ENCODE peak calls at places on chromosomes 6 and 20, in five cellular contexts. L is esophagus squamous epithelium, N is left ventricle myocardium inferior, P is heart right ventricle, S is tibial nerve. X is an unnamed sample. For H3K36me3 and H3K4me1, the result is how much of the 10 kb centered on the place peaks cover.

GRCh38 chr6:26250806-26251075 is 114.3 kb upstream of the BTN3A2 start:
- DNase-seq in L (no peak), N (no peak), P (peak), S (no peak), X (peak)

GRCh38 chr6:52595000-52595795 is 18.3 kb upstream of the TRAM2 start:
- DNase-seq in L (no peak), N (peak), P (peak), S (no peak), X (no peak)

GRCh38 chr6:89640804-89641203 is 2.3 kb upstream of the LYRM2 start:
- DNase-seq in L (no peak), N (no peak), P (no peak), S (no peak), X (no peak)

GRCh38 chr6:17622144-17622543 is 22.0 kb downstream of the FAM8A1 start:
- DNase-seq in L (no peak), N (no peak), P (peak), S (no peak), X (no peak)

GRCh38 chr6:169854813-169855212 is 103.4 kb downstream of the ERMARD start:
- DNase-seq in L (no peak), N (no peak), P (no peak), S (no peak), X (no peak)

GRCh38 chr6:38517005-38517404 is 122.7 kb downstream of the BTBD9 start:
- DNase-seq in L (no peak), N (no peak), P (no peak), S (no peak), X (no peak)

GRCh38 chr6:93792751-93793150 is 373.4 kb upstream of the EPHA7 start:
- DNase-seq in L (no peak), N (no peak), P (no peak), S (no peak), X (no peak)

GRCh38 chr6:35496036-35496850 is 636 bp downstream of the TEAD3 start:
- DNase-seq in L (no peak), N (peak), P (peak), S (peak), X (no peak)

DNA sequence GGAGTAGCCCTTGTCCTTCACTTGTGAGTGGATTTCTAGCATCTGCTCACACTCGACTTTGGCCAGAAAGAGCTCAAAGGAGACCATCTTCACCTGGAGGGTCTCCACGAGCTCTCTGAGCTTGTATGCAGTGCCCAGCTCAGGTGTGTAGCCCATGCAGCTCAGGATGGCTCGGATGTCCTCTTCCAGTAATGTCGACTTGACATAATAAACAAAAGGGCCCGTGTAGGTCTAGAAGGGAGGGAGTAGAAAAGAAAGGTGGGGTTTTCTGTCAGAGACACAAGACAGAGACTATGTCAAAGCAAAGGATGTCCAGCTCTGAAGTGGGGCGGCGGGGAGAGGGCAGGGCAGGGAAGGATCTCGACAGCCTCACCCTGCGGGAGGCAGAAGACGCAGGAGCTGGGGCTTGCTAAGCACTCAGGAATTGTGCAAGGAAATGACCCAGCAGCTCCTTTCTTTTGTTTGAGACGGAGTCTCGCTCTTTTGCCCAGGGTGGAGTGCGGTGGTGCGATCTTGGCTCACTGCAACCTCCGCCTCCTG is 8.6 kb downstream of the SPATA2 start:
- DNase-seq in L (no peak), N (no peak), P (no peak), S (no peak), X (no peak)
- H3K36me3 ChIP-seq in L (half or more), N (under half), P (half or more), S (under half), X (under half)

DNA sequence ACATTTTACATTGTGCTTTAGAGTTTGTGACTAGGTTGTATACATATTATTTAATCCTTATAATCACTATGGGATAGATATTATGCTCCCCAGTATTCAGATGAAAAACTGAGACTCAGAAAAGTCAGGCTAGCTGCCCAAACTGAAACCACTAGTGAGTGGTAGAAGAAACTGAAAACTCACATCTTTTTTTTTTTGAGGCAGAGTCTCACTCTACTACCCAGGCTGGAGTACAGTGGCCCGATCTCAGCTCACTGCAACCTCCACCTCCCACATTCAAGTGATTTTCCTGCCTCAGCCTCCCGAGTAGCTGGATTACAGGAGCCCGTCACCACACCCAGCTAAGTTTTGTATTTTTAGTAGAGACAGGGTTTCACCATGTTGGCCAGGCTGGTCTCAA is 22.2 kb downstream of the RNF24 start:
- DNase-seq in L (no peak), N (no peak), P (no peak), S (no peak), X (no peak)
- H3K4me1 ChIP-seq in L (under half), N (under half), P (under half), S (under half), X (half or more)

GRCh38 chr20:63104312-63105181 is 97.8 kb upstream of the BHLHE23 start:
- DNase-seq in L (no peak), N (no peak), P (no peak), S (no peak), X (no peak)

GRCh38 chr20:63101781-63102719 is 95.3 kb upstream of the BHLHE23 start:
- DNase-seq in L (no peak), N (peak), P (no peak), S (no peak), X (peak)

GRCh38 chr20:63100926-63101699 is 94.3 kb upstream of the BHLHE23 start:
- DNase-seq in L (no peak), N (peak), P (no peak), S (no peak), X (no peak)

GRCh38 chr20:63103402-63104311 is 96.9 kb upstream of the BHLHE23 start:
- DNase-seq in L (no peak), N (no peak), P (no peak), S (no peak), X (peak)

GRCh38 chr20:63102720-63103375 is 96.1 kb upstream of the BHLHE23 start:
- DNase-seq in L (no peak), N (peak), P (no peak), S (no peak), X (peak)
- H3K36me3 ChIP-seq in L (under half), N (under half), P (under half), S (under half), X (under half)

DNA sequence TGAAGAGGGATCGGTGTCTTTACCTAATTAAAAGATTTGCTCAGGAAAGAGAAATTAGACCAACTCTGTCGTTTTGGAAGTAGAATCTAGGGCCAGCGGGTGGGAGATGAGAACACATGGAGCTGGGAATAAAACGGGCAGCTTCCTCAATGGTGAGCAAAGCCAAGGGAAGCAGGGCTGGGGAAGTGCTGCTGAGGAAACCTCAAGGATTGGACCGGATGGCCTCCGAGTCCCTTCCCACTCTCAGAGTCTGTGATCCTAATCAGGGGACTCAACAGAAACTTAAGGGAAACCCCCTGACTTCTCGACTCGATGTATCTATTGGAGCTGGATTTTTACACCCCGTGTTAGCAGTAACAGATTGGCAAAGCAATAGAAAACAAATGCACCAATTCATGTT is 10.8 kb downstream of the GCNT2 start:
- DNase-seq in L (no peak), N (no peak), P (no peak), S (no peak), X (no peak)
- H3K4me1 ChIP-seq in L (under half), N (half or more), P (half or more), S (under half), X (under half)

GRCh38 chr20:48730977-48731376 is 96.8 kb downstream of the PREX1 start:
- DNase-seq in L (no peak), N (no peak), P (no peak), S (no peak), X (no peak)

GRCh38 chr20:48731581-48731980 is 96.2 kb downstream of the PREX1 start:
- DNase-seq in L (no peak), N (no peak), P (no peak), S (no peak), X (no peak)

GRCh38 chr20:48734104-48734749 is 93.6 kb downstream of the PREX1 start:
- DNase-seq in L (no peak), N (no peak), P (no peak), S (no peak), X (no peak)

GRCh38 chr20:48733296-48733790 is 94.5 kb downstream of the PREX1 start:
- DNase-seq in L (no peak), N (no peak), P (no peak), S (no peak), X (no peak)

DNA sequence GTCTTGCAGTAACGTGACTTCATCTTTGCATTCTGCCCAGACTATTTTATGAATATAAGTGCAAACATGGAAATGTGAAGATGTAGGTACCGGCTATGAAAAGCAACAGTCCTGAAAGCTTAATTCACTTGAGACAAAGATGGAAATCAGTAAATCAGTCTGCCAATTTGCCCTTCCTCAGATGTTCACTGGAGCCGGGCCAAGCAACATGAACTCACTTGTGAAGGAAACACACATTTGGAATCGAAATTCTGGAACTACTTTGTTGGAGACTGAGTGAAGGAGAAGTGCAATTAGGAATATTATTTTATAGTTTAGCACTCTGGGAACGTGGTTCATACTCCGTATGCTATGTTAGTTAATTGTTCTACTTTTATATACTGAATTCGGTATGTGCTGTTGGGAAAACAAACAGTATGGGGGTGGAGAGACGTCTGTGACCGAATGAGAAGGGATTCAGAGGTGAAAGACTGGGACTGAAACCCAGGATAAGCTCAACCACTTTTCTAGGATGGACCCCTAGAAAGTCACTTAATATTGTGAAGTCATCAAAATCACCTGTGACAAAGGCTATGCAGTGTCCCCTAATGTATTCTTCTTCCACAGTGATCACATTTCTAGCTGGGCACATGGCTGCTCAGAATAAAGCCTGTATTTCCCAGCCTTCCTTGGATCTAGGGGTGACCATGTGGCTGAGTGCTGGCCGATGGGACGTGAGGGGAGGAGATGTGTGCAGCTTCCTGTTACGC is 95.5 kb downstream of the PREX1 start:
- DNase-seq in L (no peak), N (no peak), P (no peak), S (peak), X (no peak)
- H3K36me3 ChIP-seq in L (under half), N (under half), P (half or more), S (under half), X (half or more)

GRCh38 chr6:113647158-113647889 is 209.8 kb upstream of the MARCKS start:
- DNase-seq in L (no peak), N (no peak), P (no peak), S (no peak), X (no peak)

GRCh38 chr6:113646701-113647100 is 210.4 kb upstream of the MARCKS start:
- DNase-seq in L (no peak), N (no peak), P (no peak), S (no peak), X (no peak)

GRCh38 chr6:113644861-113645575 is 212.1 kb upstream of the MARCKS start:
- DNase-seq in L (no peak), N (no peak), P (no peak), S (no peak), X (no peak)

GRCh38 chr6:113645576-113645970 is 211.6 kb upstream of the MARCKS start:
- DNase-seq in L (no peak), N (no peak), P (no peak), S (no peak), X (no peak)

DNA sequence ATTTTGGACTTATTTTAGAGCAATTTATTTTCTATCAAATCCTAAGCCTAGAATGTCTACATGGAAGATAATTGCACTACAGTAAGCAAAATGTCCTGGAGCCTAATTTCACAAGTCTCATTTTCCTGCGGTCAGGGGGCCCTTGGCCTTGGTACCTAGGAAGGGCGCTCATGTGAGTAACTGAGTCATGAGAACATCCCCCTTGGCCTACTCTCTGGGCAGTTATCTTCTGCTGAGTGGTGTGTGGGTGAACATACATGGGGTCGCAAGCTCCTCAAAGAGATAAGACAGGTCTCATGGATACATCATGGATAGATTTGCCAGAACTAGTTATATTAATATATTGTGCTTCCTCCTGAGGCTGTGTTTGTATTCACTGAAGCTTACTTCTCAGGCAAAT is 211.2 kb upstream of the MARCKS start:
- DNase-seq in L (no peak), N (no peak), P (no peak), S (no peak), X (no peak)
- H3K4me1 ChIP-seq in L (under half), N (under half), P (under half), S (under half), X (under half)

DNA sequence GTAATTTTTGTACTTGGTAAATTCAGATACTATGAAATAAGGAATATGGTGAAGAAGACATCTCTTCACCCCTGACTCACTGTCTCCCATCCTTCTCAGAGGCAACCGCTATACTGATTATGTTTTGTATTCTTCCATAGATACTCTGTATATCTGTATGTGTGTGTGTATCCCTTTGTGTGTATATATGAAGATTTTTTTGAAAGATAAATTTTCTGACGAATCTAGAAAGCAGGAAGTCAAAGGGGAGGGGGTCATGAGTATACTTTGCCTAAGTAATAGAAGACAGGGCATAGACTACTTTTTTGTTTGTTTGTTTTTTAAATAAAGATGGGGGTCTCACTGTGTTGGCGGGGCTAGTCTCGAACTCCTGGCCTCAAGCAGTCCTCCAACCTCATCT is 48.2 kb downstream of the TOP1 start:
- DNase-seq in L (no peak), N (no peak), P (no peak), S (no peak), X (no peak)
- H3K36me3 ChIP-seq in L (half or more), N (under half), P (half or more), S (under half), X (under half)

GRCh38 chr6:30757261-30757935 is 13.1 kb upstream of the IER3 start:
- DNase-seq in L (no peak), N (peak), P (peak), S (no peak), X (no peak)
- H3K4me1 ChIP-seq in L (under half), N (under half), P (under half), S (under half), X (under half)